ENCODE peak calls at places on chromosomes 7 and 10, in five cellular contexts. K, I, Z, S and Y are unnamed samples. For H3K4me1, the result is how much of the 10 kb centered on the place peaks cover.

GRCh38 chr7:153858335-153858734 is 193.9 kb upstream of the DPP6 start:
- DNase-seq in K (no peak), I (peak), Z (no peak), S (no peak), Y (no peak)

GRCh38 chr7:3218561-3219225 is 82.4 kb upstream of the SDK1 start:
- DNase-seq in K (no peak), I (no peak), Z (no peak), S (no peak), Y (no peak)

GRCh38 chr7:1536768-1537630 is 6.5 kb downstream of the MAFK start:
- DNase-seq in K (no peak), I (peak), Z (no peak), S (peak), Y (peak)

GRCh38 chr10:32384185-32384584 is 37.2 kb upstream of the EPC1 start:
- DNase-seq in K (no peak), I (no peak), Z (no peak), S (no peak), Y (no peak)

GRCh38 chr10:107230854-107231253 is 66.3 kb upstream of the SORCS1 start:
- DNase-seq in K (no peak), I (no peak), Z (no peak), S (no peak), Y (no peak)

GRCh38 chr7:121994625-121995410 is 121.9 kb downstream of the PTPRZ1 start:
- DNase-seq in K (peak), I (peak), Z (peak), S (peak), Y (peak)

GRCh38 chr7:25669954-25670841 is 441.9 kb upstream of the NPVF start:
- DNase-seq in K (no peak), I (no peak), Z (no peak), S (no peak), Y (no peak)

GRCh38 chr10:29266641-29267040 is 22.2 kb upstream of the LYZL1 start:
- DNase-seq in K (no peak), I (peak), Z (no peak), S (no peak), Y (peak)

GRCh38 chr10:132232553-132232949 is 45.8 kb downstream of the DPYSL4 start:
- DNase-seq in K (peak), I (no peak), Z (no peak), S (no peak), Y (no peak)

GRCh38 chr10:112082134-112082533 is 101.4 kb downstream of the GPAM start:
- DNase-seq in K (no peak), I (no peak), Z (no peak), S (no peak), Y (no peak)

GRCh38 chr7:95396136-95397032 is at the start of gene PON3:
- DNase-seq in K (no peak), I (peak), Z (peak), S (no peak), Y (peak)

GRCh38 chr7:115363916-115364315 is 442.0 kb downstream of the MDFIC start:
- DNase-seq in K (no peak), I (peak), Z (no peak), S (no peak), Y (no peak)

DNA sequence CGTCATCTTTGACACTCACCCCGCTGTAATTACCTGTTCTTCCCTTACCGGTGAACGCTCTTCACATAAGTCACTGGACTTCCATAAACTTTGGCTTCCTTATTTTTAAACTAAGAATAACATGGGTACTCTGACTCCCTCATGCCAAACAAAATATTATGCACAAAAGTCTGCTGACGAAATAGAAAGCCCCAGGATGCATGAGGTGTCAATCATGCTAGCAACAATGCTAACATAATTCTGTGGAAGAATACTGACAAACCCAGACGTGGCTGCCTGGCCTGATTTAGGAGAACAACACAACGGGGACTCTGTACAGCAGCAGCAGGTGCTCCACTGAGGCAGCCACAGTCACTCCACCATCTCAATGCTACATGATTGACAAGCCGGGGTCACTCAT is 137.5 kb downstream of the CCDC71L start:
- DNase-seq in K (no peak), I (no peak), Z (no peak), S (no peak), Y (no peak)
- H3K4me1 ChIP-seq in K (under half), I (under half), Z (under half), S (under half), Y (under half)

GRCh38 chr10:14880201-14880600 is 1.5 kb downstream of the SUV39H2 start:
- DNase-seq in K (no peak), I (peak), Z (no peak), S (no peak), Y (peak)
- H3K27ac ChIP-seq in K (peak), I (no peak), Z (no peak), S (no peak), Y (no peak)

GRCh38 chr7:41700044-41700471 is 2.8 kb downstream of the INHBA start:
- DNase-seq in K (no peak), I (peak), Z (no peak), S (no peak), Y (peak)
- H3K4me3 ChIP-seq in K (no peak), I (peak), Z (no peak), S (peak), Y (peak)

GRCh38 chr10:91681361-91682276 is 48.7 kb upstream of the PPP1R3C start:
- DNase-seq in K (no peak), I (peak), Z (no peak), S (no peak), Y (no peak)
- H3K4me1 ChIP-seq in K (under half), I (under half), Z (under half), S (under half), Y (under half)

GRCh38 chr10:44990302-44990655 is 10.4 kb upstream of the ZNF22 start:
- DNase-seq in K (peak), I (no peak), Z (no peak), S (peak), Y (peak)

GRCh38 chr10:44991571-44991970 is 9.2 kb upstream of the ZNF22 start:
- DNase-seq in K (no peak), I (no peak), Z (no peak), S (no peak), Y (peak)

GRCh38 chr10:44992070-44992731 is 8.5 kb upstream of the ZNF22 start:
- DNase-seq in K (no peak), I (no peak), Z (no peak), S (no peak), Y (peak)

GRCh38 chr10:44989621-44990301 is 11.0 kb upstream of the ZNF22 start:
- DNase-seq in K (no peak), I (no peak), Z (no peak), S (no peak), Y (no peak)

DNA sequence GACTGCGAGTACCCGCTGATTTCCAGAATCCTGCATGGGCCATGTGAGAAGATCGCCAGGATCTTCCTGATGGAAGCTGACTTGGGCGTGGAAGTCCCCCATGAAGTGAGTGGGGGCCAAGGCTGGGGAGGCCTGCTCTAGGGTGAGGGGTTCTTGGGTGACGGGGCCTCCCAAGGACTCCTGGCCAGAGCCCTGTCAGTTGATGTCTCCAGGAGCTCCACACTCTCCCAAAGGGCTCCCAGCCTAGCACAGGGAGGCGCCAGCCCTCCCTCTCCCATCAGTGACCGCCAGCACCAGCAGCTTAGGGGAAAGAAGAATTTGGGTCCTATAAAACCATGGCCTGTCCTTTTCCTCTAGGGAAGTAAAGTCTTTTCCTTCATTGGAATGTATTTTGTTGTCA is 9.8 kb upstream of the ZNF22 start:
- DNase-seq in K (no peak), I (no peak), Z (no peak), S (no peak), Y (peak)
- H3K27ac ChIP-seq in K (no peak), I (no peak), Z (no peak), S (no peak), Y (no peak)